ENCODE peak calls at places on chromosomes 16 and 17, in nine cellular contexts. N, C, T, W, O, V, G, Z and Y are unnamed samples.

GRCh38 chr16:26569793-26570192 is 496.9 kb upstream of the C16orf82 start:
- DNase-seq in N (peak), C (peak), T (no peak), W (peak), O (no peak), V (no peak), G (peak), Z (no peak), Y (no peak)

GRCh38 chr16:84141143-84141670 is 3.8 kb downstream of the HSDL1 start:
- DNase-seq in N (no peak), C (no peak), T (no peak), W (no peak), O (no peak), V (no peak), G (no peak), Z (no peak), Y (no peak)

GRCh38 chr16:7013990-7014389 is 318.7 kb upstream of the RBFOX1 start:
- DNase-seq in N (no peak), C (no peak), T (no peak), W (peak), O (no peak), V (no peak), G (no peak), Z (no peak), Y (no peak)

GRCh38 chr17:50330151-50330753 is 15.7 kb upstream of the XYLT2 start:
- DNase-seq in N (no peak), C (no peak), T (no peak), W (no peak), O (no peak), V (no peak), G (no peak), Z (no peak), Y (no peak)

GRCh38 chr16:57956924-57957323 is 14.0 kb downstream of the CNGB1 start:
- DNase-seq in N (no peak), C (no peak), T (no peak), W (no peak), O (no peak), V (no peak), G (no peak), Z (no peak), Y (no peak)

GRCh38 chr16:30472328-30472942 is at the start of gene ITGAL:
- DNase-seq in N (no peak), C (no peak), T (no peak), W (no peak), O (no peak), V (peak), G (no peak), Z (peak), Y (peak)

GRCh38 chr17:15432807-15433547 is 34.4 kb downstream of the CDRT4 start:
- DNase-seq in N (no peak), C (no peak), T (no peak), W (no peak), O (peak), V (no peak), G (no peak), Z (no peak), Y (no peak)

GRCh38 chr17:4327638-4328037 is 38.8 kb downstream of the UBE2G1 start:
- DNase-seq in N (peak), C (no peak), T (no peak), W (peak), O (no peak), V (no peak), G (peak), Z (no peak), Y (no peak)

GRCh38 chr16:48353565-48354163 is 31.5 kb downstream of the SIAH1 start:
- DNase-seq in N (peak), C (peak), T (peak), W (peak), O (peak), V (peak), G (peak), Z (peak), Y (peak)